ENCODE peak calls at places on chromosomes 4 and X, in six cellular contexts. C is memory B cell; F is GM18507; P is stimulated activated naive CD4-positive, alpha-beta T cell treated with Interleukin-2 at 50 U/mL for 16 hours; G is H7; U is SIG-M5. W is an unnamed sample.

GRCh38 chr4:185255868-185256267 is 46.5 kb downstream of the SNX25 start:
- DNase-seq in C (no peak), F (no peak), P (no peak), G (no peak), U (no peak), W (no peak)

GRCh38 chr4:100881283-100881682 is 363.5 kb upstream of the EMCN start:
- DNase-seq in C (no peak), F (no peak), P (no peak), G (no peak), U (no peak), W (no peak)

GRCh38 chrX:259692-260355 is 21.4 kb upstream of the PLCXD1 start:
- DNase-seq in C (no peak), F (no peak), P (no peak), G (peak), U (no peak), W (no peak)

GRCh38 chr4:147747787-147748454 is 16.0 kb downstream of the ARHGAP10 start:
- DNase-seq in C (no peak), F (no peak), P (no peak), G (no peak), U (no peak), W (no peak)

GRCh38 chr4:119025440-119025839 is 110.2 kb upstream of the MYOZ2 start:
- DNase-seq in C (no peak), F (no peak), P (no peak), G (no peak), U (peak), W (no peak)

GRCh38 chrX:97332963-97333362 is 449.3 kb downstream of the RPA4 start:
- DNase-seq in C (no peak), F (no peak), P (no peak), G (no peak), U (no peak), W (no peak)

GRCh38 chr4:99300934-99301333 is 10.1 kb upstream of the ADH1A start:
- DNase-seq in C (no peak), F (no peak), P (no peak), G (no peak), U (no peak), W (no peak)

GRCh38 chr4:10161840-10162239 is 45.2 kb upstream of the WDR1 start:
- DNase-seq in C (no peak), F (no peak), P (no peak), G (no peak), U (no peak), W (no peak)

GRCh38 chrX:65608021-65608420 is 59.4 kb upstream of the MSN start:
- DNase-seq in C (no peak), F (no peak), P (no peak), G (no peak), U (no peak), W (no peak)

GRCh38 chr4:69881173-69881773 is 21.3 kb upstream of the SULT1E1 start:
- DNase-seq in C (no peak), F (peak), P (no peak), G (no peak), U (no peak), W (no peak)

GRCh38 chr4:35250771-35251170 is 993.5 kb downstream of the ARAP2 start:
- DNase-seq in C (no peak), F (no peak), P (no peak), G (no peak), U (no peak), W (no peak)

GRCh38 chr4:74777531-74777930 is 16.8 kb downstream of the BTC start:
- DNase-seq in C (no peak), F (no peak), P (no peak), G (no peak), U (no peak), W (no peak)

GRCh38 chr4:52142816-52143215 is 91.7 kb downstream of the SPATA18 start:
- DNase-seq in C (no peak), F (no peak), P (no peak), G (no peak), U (no peak), W (no peak)